ENCODE peak calls at places on chromosomes 2 and 18, in nine cellular contexts. M is cardiac fibroblast; I is fibroblast of mammary gland; T is HFF-Myc; N is RWPE2; C is mucosa of descending colon; E is CD8-positive, alpha-beta T cell; X is activated T-helper 1 cell treated with anti-CD3 and anti-CD28 coated beads, Interleukin-2, amount 50 U/mL, for 16 hours; F is posterior vena cava. L is an unnamed sample.
A peak's percentile ranks its signal among the peaks of the same experiment; 100 is the strongest.

GRCh38 chr2:180012523-180012922 is 5.4 kb upstream of the CWC22 start:
- DNase-seq in M (peak; percentile 94), I (peak; percentile 93), T (no peak), N (no peak), C (no peak), E (no peak), X (no peak), F (no peak), L (no peak)

GRCh38 chr18:27136208-27136535 is 48.9 kb downstream of the CHST9 start:
- DNase-seq in M (peak; percentile 8), I (no peak), T (no peak), N (peak; percentile 70), C (no peak), E (no peak), X (no peak), F (no peak), L (no peak)

GRCh38 chr2:237752761-237753165 is 45.8 kb upstream of the RBM44 start:
- DNase-seq in M (no peak), I (no peak), T (no peak), N (no peak), C (no peak), E (no peak), X (no peak), F (peak; percentile 79), L (no peak)

GRCh38 chr18:42514522-42514921 is 559.5 kb downstream of the PIK3C3 start:
- DNase-seq in M (peak; percentile 81), I (peak; percentile 28), T (no peak), N (no peak), C (no peak), E (no peak), X (no peak), F (no peak), L (no peak)

GRCh38 chr2:234770081-234770506 is 181.7 kb upstream of the SH3BP4 start:
- DNase-seq in M (no peak), I (no peak), T (no peak), N (no peak), C (no peak), E (no peak), X (no peak), F (peak; percentile 56), L (no peak)

GRCh38 chr2:24588294-24588693 is 97.2 kb downstream of the NCOA1 start:
- DNase-seq in M (no peak), I (no peak), T (no peak), N (no peak), C (no peak), E (no peak), X (no peak), F (no peak), L (no peak)

GRCh38 chr2:238102865-238103264 is 2.7 kb downstream of the ESPNL start:
- DNase-seq in M (no peak), I (no peak), T (no peak), N (peak; percentile 29), C (no peak), E (no peak), X (no peak), F (no peak), L (no peak)

GRCh38 chr2:223459328-223459939 is 142.7 kb downstream of the SCG2 start:
- DNase-seq in M (peak; percentile 67), I (peak; percentile 65), T (no peak), N (no peak), C (no peak), E (no peak), X (no peak), F (no peak), L (no peak)

GRCh38 chr2:86747708-86748627 is 27.9 kb downstream of the RMND5A start:
- DNase-seq in M (peak; percentile 91), I (peak; percentile 85), T (no peak), N (no peak), C (no peak), E (no peak), X (no peak), F (no peak), L (no peak)

GRCh38 chr18:63207825-63208224 is 111.7 kb downstream of the BCL2 start:
- DNase-seq in M (no peak), I (no peak), T (no peak), N (no peak), C (no peak), E (no peak), X (no peak), F (no peak), L (no peak)

GRCh38 chr2:18630941-18631340 is 41.6 kb upstream of the NT5C1B start:
- DNase-seq in M (peak; percentile 71), I (peak; percentile 50), T (no peak), N (no peak), C (no peak), E (no peak), X (no peak), F (no peak), L (no peak)

GRCh38 chr2:146128216-146128615 is 1608.3 kb upstream of the ZEB2 start:
- DNase-seq in M (no peak), I (no peak), T (no peak), N (no peak), C (no peak), E (no peak), X (no peak), F (no peak), L (no peak)

GRCh38 chr2:190469770-190470169 is 61.6 kb downstream of the MFSD6 start:
- DNase-seq in M (peak; percentile 87), I (peak; percentile 63), T (peak; percentile 69), N (no peak), C (no peak), E (no peak), X (no peak), F (no peak), L (no peak)

GRCh38 chr2:79432731-79433146 is 80.1 kb upstream of the CTNNA2 start:
- DNase-seq in M (no peak), I (no peak), T (no peak), N (no peak), C (no peak), E (no peak), X (no peak), F (no peak), L (no peak)

GRCh38 chr2:35787302-35788031 is 568.1 kb upstream of the CRIM1 start:
- DNase-seq in M (no peak), I (no peak), T (no peak), N (no peak), C (no peak), E (no peak), X (no peak), F (peak; percentile 47), L (no peak)

GRCh38 chr18:32324173-32324572 is 134.3 kb downstream of the MEP1B start:
- DNase-seq in M (peak; percentile 49), I (peak; percentile 76), T (no peak), N (no peak), C (no peak), E (no peak), X (no peak), F (no peak), L (no peak)

GRCh38 chr18:44590976-44591375 is 89.7 kb upstream of the SETBP1 start:
- DNase-seq in M (no peak), I (no peak), T (no peak), N (no peak), C (no peak), E (no peak), X (no peak), F (no peak), L (no peak)

GRCh38 chr2:222919841-222920609 is 59.2 kb downstream of the ACSL3 start:
- DNase-seq in M (peak; percentile 90), I (peak; percentile 97), T (peak; percentile 65), N (no peak), C (no peak), E (no peak), X (no peak), F (no peak), L (no peak)

GRCh38 chr2:19021721-19022120 is 336.7 kb downstream of the OSR1 start:
- DNase-seq in M (peak; percentile 12), I (peak; percentile 98), T (peak; percentile 88), N (no peak), C (no peak), E (no peak), X (no peak), F (no peak), L (no peak)

GRCh38 chr2:239093956-239094355 is 246.1 kb downstream of the TWIST2 start:
- DNase-seq in M (no peak), I (no peak), T (no peak), N (no peak), C (no peak), E (no peak), X (no peak), F (no peak), L (no peak)

GRCh38 chr18:63097198-63097597 is 222.4 kb downstream of the BCL2 start:
- DNase-seq in M (no peak), I (no peak), T (no peak), N (no peak), C (no peak), E (no peak), X (no peak), F (no peak), L (no peak)

GRCh38 chr2:226869371-226869770 is 33.5 kb downstream of the RHBDD1 start:
- DNase-seq in M (peak; percentile 12), I (no peak), T (no peak), N (no peak), C (no peak), E (no peak), X (no peak), F (no peak), L (no peak)

GRCh38 chr2:28980368-28981015 is 606 bp upstream of the TOGARAM2 start:
- DNase-seq in M (no peak), I (no peak), T (no peak), N (peak; percentile 14), C (no peak), E (no peak), X (no peak), F (no peak), L (no peak)

GRCh38 chr18:70907673-70908072 is 618.8 kb downstream of the SOCS6 start:
- DNase-seq in M (peak; percentile 15), I (no peak), T (no peak), N (no peak), C (no peak), E (no peak), X (no peak), F (no peak), L (no peak)

GRCh38 chr18:58668897-58669296 is 2.4 kb upstream of the MALT1 start:
- DNase-seq in M (peak; percentile 59), I (peak; percentile 73), T (peak; percentile 46), N (no peak), C (no peak), E (no peak), X (no peak), F (no peak), L (no peak)

GRCh38 chr18:32042337-32042736 is 23.7 kb downstream of the RNF125 start:
- DNase-seq in M (no peak), I (no peak), T (no peak), N (no peak), C (no peak), E (no peak), X (no peak), F (no peak), L (no peak)

GRCh38 chr2:237714690-237715458 is 83.7 kb upstream of the RBM44 start:
- DNase-seq in M (peak; percentile 71), I (no peak), T (no peak), N (no peak), C (no peak), E (no peak), X (no peak), F (no peak), L (no peak)

GRCh38 chr2:240999873-241000541 is 1.6 kb downstream of the SNED1 start:
- DNase-seq in M (no peak), I (no peak), T (no peak), N (peak; percentile 61), C (peak; percentile 45), E (no peak), X (no peak), F (peak; percentile 66), L (no peak)

GRCh38 chr2:165791811-165792454 is 2.1 kb downstream of the GALNT3 start:
- DNase-seq in M (peak; percentile 42), I (no peak), T (no peak), N (no peak), C (no peak), E (no peak), X (no peak), F (no peak), L (no peak)

GRCh38 chr18:10350661-10351060 is 103.8 kb upstream of the APCDD1 start:
- DNase-seq in M (no peak), I (no peak), T (no peak), N (no peak), C (no peak), E (no peak), X (no peak), F (no peak), L (no peak)

GRCh38 chr2:51812138-51812866 is 780.4 kb upstream of the NRXN1 start:
- DNase-seq in M (peak; percentile 75), I (peak; percentile 79), T (peak; percentile 16), N (no peak), C (no peak), E (no peak), X (no peak), F (no peak), L (no peak)